ENCODE peak calls at places on chromosomes 3 and 15, in five cellular contexts. One of them, this sample, is unnamed.

GRCh38 chr15:68055224-68055705 is 1.1 kb downstream of the PIAS1 start:
- DNase-seq in RWPE2: no peak
- DNase-seq in body of pancreas: peak
- DNase-seq in astrocyte of the spinal cord: peak
- DNase-seq in OCI-LY7: peak
- DNase-seq in this sample: peak

GRCh38 chr15:30953731-30954378 is 37.6 kb downstream of the MTMR10 start:
- DNase-seq in RWPE2: peak
- DNase-seq in body of pancreas: no peak
- DNase-seq in astrocyte of the spinal cord: peak
- DNase-seq in OCI-LY7: no peak
- DNase-seq in this sample: peak

GRCh38 chr15:85625431-85625830 is 169.3 kb downstream of the KLHL25 start:
- DNase-seq in RWPE2: no peak
- DNase-seq in body of pancreas: no peak
- DNase-seq in astrocyte of the spinal cord: no peak
- DNase-seq in OCI-LY7: no peak
- DNase-seq in this sample: no peak

GRCh38 chr3:11626084-11626463 is 17.6 kb downstream of the VGLL4 start:
- DNase-seq in RWPE2: no peak
- DNase-seq in body of pancreas: no peak
- DNase-seq in astrocyte of the spinal cord: no peak
- DNase-seq in OCI-LY7: peak
- DNase-seq in this sample: no peak

GRCh38 chr15:68492855-68493254 is 60.9 kb upstream of the ITGA11 start:
- DNase-seq in RWPE2: no peak
- DNase-seq in body of pancreas: no peak
- DNase-seq in astrocyte of the spinal cord: peak
- DNase-seq in OCI-LY7: no peak
- DNase-seq in this sample: peak

GRCh38 chr15:51369451-51369761 is 28.0 kb downstream of the GLDN start:
- DNase-seq in RWPE2: no peak
- DNase-seq in body of pancreas: no peak
- DNase-seq in astrocyte of the spinal cord: no peak
- DNase-seq in OCI-LY7: no peak
- DNase-seq in this sample: no peak

GRCh38 chr3:99249627-99250026 is 348.1 kb upstream of the DCBLD2 start:
- DNase-seq in RWPE2: no peak
- DNase-seq in body of pancreas: no peak
- DNase-seq in astrocyte of the spinal cord: peak
- DNase-seq in OCI-LY7: no peak
- DNase-seq in this sample: no peak

GRCh38 chr15:71788646-71789579 is 21.4 kb upstream of the NR2E3 start:
- DNase-seq in RWPE2: peak
- DNase-seq in body of pancreas: no peak
- DNase-seq in astrocyte of the spinal cord: no peak
- DNase-seq in OCI-LY7: no peak
- DNase-seq in this sample: no peak

GRCh38 chr15:70235347-70235746 is 137.6 kb upstream of the TLE3 start:
- DNase-seq in RWPE2: peak
- DNase-seq in body of pancreas: no peak
- DNase-seq in astrocyte of the spinal cord: no peak
- DNase-seq in OCI-LY7: no peak
- DNase-seq in this sample: no peak

GRCh38 chr15:37877851-37878577 is 56.4 kb upstream of the TMCO5A start:
- DNase-seq in RWPE2: no peak
- DNase-seq in body of pancreas: no peak
- DNase-seq in astrocyte of the spinal cord: peak
- DNase-seq in OCI-LY7: no peak
- DNase-seq in this sample: peak

GRCh38 chr15:50227076-50227475 is 38.5 kb downstream of the HDC start:
- DNase-seq in RWPE2: no peak
- DNase-seq in body of pancreas: no peak
- DNase-seq in astrocyte of the spinal cord: peak
- DNase-seq in OCI-LY7: no peak
- DNase-seq in this sample: peak

GRCh38 chr15:71110800-71111565 is 4.3 kb upstream of the THSD4 start:
- DNase-seq in RWPE2: no peak
- DNase-seq in body of pancreas: no peak
- DNase-seq in astrocyte of the spinal cord: no peak
- DNase-seq in OCI-LY7: no peak
- DNase-seq in this sample: no peak

GRCh38 chr15:64157599-64158125 is 5.2 kb downstream of the PPIB start:
- DNase-seq in RWPE2: no peak
- DNase-seq in body of pancreas: no peak
- DNase-seq in astrocyte of the spinal cord: no peak
- DNase-seq in OCI-LY7: no peak
- DNase-seq in this sample: no peak

GRCh38 chr15:78811124-78811824 is at the start of gene ADAMTS7:
- DNase-seq in RWPE2: no peak
- DNase-seq in body of pancreas: peak
- DNase-seq in astrocyte of the spinal cord: peak
- DNase-seq in OCI-LY7: peak
- DNase-seq in this sample: peak

GRCh38 chr3:156120528-156121251 is at the start of gene KCNAB1:
- DNase-seq in RWPE2: no peak
- DNase-seq in body of pancreas: no peak
- DNase-seq in astrocyte of the spinal cord: no peak
- DNase-seq in OCI-LY7: no peak
- DNase-seq in this sample: no peak

GRCh38 chr3:189981668-189982067 is 139.0 kb downstream of the P3H2 start:
- DNase-seq in RWPE2: no peak
- DNase-seq in body of pancreas: peak
- DNase-seq in astrocyte of the spinal cord: peak
- DNase-seq in OCI-LY7: no peak
- DNase-seq in this sample: peak

GRCh38 chr3:194072691-194073279 is 63.2 kb upstream of the HES1 start:
- DNase-seq in RWPE2: no peak
- DNase-seq in body of pancreas: no peak
- DNase-seq in astrocyte of the spinal cord: no peak
- DNase-seq in OCI-LY7: no peak
- DNase-seq in this sample: no peak

GRCh38 chr3:171282041-171282440 is 178.2 kb downstream of the TNIK start:
- DNase-seq in RWPE2: no peak
- DNase-seq in body of pancreas: no peak
- DNase-seq in astrocyte of the spinal cord: peak
- DNase-seq in OCI-LY7: no peak
- DNase-seq in this sample: peak

GRCh38 chr15:40082195-40082868 is 26.3 kb downstream of the BMF start:
- DNase-seq in RWPE2: no peak
- DNase-seq in body of pancreas: no peak
- DNase-seq in astrocyte of the spinal cord: no peak
- DNase-seq in OCI-LY7: no peak
- DNase-seq in this sample: no peak

GRCh38 chr15:77529394-77530159 is 103.1 kb downstream of the LINGO1 start:
- DNase-seq in RWPE2: peak
- DNase-seq in body of pancreas: no peak
- DNase-seq in astrocyte of the spinal cord: no peak
- DNase-seq in OCI-LY7: no peak
- DNase-seq in this sample: no peak

GRCh38 chr3:28317438-28318022 is 31.0 kb upstream of the ZCWPW2 start:
- DNase-seq in RWPE2: no peak
- DNase-seq in body of pancreas: peak
- DNase-seq in astrocyte of the spinal cord: peak
- DNase-seq in OCI-LY7: peak
- DNase-seq in this sample: peak

GRCh38 chr3:127077506-127078064 is 94.7 kb downstream of the PLXNA1 start:
- DNase-seq in RWPE2: no peak
- DNase-seq in body of pancreas: no peak
- DNase-seq in astrocyte of the spinal cord: no peak
- DNase-seq in OCI-LY7: no peak
- DNase-seq in this sample: no peak

GRCh38 chr3:105067361-105067760 is 299.3 kb upstream of the ALCAM start:
- DNase-seq in RWPE2: no peak
- DNase-seq in body of pancreas: no peak
- DNase-seq in astrocyte of the spinal cord: no peak
- DNase-seq in OCI-LY7: no peak
- DNase-seq in this sample: no peak

GRCh38 chr15:70165811-70166284 is 68.1 kb upstream of the TLE3 start:
- DNase-seq in RWPE2: no peak
- DNase-seq in body of pancreas: peak
- DNase-seq in astrocyte of the spinal cord: no peak
- DNase-seq in OCI-LY7: no peak
- DNase-seq in this sample: no peak

GRCh38 chr15:59532770-59533379 is 78.7 kb upstream of the GCNT3 start:
- DNase-seq in RWPE2: no peak
- DNase-seq in body of pancreas: peak
- DNase-seq in astrocyte of the spinal cord: peak
- DNase-seq in OCI-LY7: peak
- DNase-seq in this sample: peak

GRCh38 chr3:85760342-85760741 is 801.6 kb downstream of the CADM2 start:
- DNase-seq in RWPE2: no peak
- DNase-seq in body of pancreas: no peak
- DNase-seq in astrocyte of the spinal cord: no peak
- DNase-seq in OCI-LY7: no peak
- DNase-seq in this sample: peak

GRCh38 chr3:16927485-16927884 is 42.7 kb downstream of the PLCL2 start:
- DNase-seq in RWPE2: no peak
- DNase-seq in body of pancreas: no peak
- DNase-seq in astrocyte of the spinal cord: no peak
- DNase-seq in OCI-LY7: peak
- DNase-seq in this sample: no peak
- TF ChIP-seq CTCF in RWPE2: peak
- TF ChIP-seq CTCF in body of pancreas: no peak
- TF ChIP-seq CTCF in astrocyte of the spinal cord: no peak
- TF ChIP-seq CTCF in OCI-LY7: peak
- TF ChIP-seq CTCF in this sample: no peak

DNA sequence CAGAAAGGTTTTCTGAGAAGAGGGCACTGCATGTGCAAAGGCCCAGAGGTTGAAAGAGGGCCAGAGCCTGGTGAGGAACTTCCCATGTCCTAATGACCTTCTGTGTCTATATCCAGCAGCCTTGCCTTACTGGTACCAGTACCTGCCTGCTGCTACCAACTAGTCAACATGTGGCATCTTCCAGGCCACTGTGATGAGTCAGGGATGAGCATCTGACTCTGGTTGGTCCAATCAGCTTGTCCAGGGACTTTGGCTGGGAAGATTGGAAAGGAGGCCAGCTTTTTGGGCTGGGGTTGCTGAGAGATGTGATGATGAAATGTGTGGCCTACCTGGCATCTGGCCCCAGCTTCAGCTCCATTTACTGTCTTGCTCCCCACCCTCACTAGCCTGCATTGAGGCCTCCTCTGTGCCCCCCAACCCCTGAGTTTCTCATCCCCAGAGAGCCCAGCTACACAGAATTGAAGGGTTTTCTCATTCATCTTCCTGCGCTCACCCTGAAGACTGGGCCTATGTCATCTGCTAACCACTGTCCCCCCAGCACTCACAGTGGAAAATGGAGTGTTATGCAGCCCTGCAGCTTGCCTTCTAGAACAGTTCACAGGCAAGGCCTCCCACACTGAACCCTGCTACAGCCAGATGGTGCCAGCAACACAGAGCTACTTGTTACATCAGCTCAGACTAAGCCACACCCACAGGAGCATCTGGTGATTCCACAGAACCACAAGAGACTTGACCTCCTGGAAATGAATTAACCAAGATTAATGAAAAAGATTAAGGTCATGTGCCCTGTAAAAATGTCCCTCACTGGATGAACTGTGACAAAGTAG is 1.3 kb upstream of the TWF2 start:
- DNase-seq in RWPE2: peak
- DNase-seq in body of pancreas: peak
- DNase-seq in astrocyte of the spinal cord: peak
- DNase-seq in OCI-LY7: peak
- DNase-seq in this sample: peak
- TF ChIP-seq CTCF in RWPE2: no peak
- TF ChIP-seq CTCF in body of pancreas: no peak
- TF ChIP-seq CTCF in astrocyte of the spinal cord: peak
- TF ChIP-seq CTCF in OCI-LY7: peak
- TF ChIP-seq CTCF in this sample: peak

DNA sequence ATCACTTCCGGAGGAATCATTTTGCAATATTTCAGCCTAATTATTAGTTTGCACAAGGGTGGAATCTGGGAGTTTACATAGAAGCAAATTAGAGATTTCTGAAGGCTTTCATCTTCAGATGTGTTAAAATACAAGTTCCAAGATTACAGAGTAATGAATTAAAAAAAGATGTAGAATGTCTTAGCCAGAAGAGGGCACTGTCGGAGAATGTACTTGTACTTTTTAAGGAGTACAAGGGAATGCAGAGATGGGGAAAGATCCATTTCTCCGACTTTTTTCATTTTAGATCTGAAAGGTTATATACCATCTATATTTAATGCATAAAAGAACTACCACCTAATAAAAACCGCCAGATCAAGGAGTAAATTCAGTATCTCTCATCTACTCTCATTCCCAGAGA is 43.1 kb upstream of the WDR5B start:
- DNase-seq in RWPE2: no peak
- DNase-seq in body of pancreas: no peak
- DNase-seq in astrocyte of the spinal cord: peak
- DNase-seq in OCI-LY7: peak
- DNase-seq in this sample: peak
- TF ChIP-seq CTCF in RWPE2: peak
- TF ChIP-seq CTCF in body of pancreas: peak
- TF ChIP-seq CTCF in astrocyte of the spinal cord: peak
- TF ChIP-seq CTCF in OCI-LY7: peak
- TF ChIP-seq CTCF in this sample: peak

GRCh38 chr3:57826952-57827723 is 71.0 kb downstream of the SLMAP start:
- DNase-seq in RWPE2: no peak
- DNase-seq in body of pancreas: no peak
- DNase-seq in astrocyte of the spinal cord: no peak
- DNase-seq in OCI-LY7: no peak
- DNase-seq in this sample: no peak

GRCh38 chr3:57822686-57823085 is 66.6 kb downstream of the SLMAP start:
- DNase-seq in RWPE2: no peak
- DNase-seq in body of pancreas: no peak
- DNase-seq in astrocyte of the spinal cord: no peak
- DNase-seq in OCI-LY7: no peak
- DNase-seq in this sample: no peak

GRCh38 chr3:57827757-57828156 is 71.6 kb downstream of the SLMAP start:
- DNase-seq in RWPE2: no peak
- DNase-seq in body of pancreas: no peak
- DNase-seq in astrocyte of the spinal cord: no peak
- DNase-seq in OCI-LY7: no peak
- DNase-seq in this sample: no peak

GRCh38 chr3:57825116-57825515 is 69.0 kb downstream of the SLMAP start:
- DNase-seq in RWPE2: no peak
- DNase-seq in body of pancreas: no peak
- DNase-seq in astrocyte of the spinal cord: no peak
- DNase-seq in OCI-LY7: no peak
- DNase-seq in this sample: no peak

DNA sequence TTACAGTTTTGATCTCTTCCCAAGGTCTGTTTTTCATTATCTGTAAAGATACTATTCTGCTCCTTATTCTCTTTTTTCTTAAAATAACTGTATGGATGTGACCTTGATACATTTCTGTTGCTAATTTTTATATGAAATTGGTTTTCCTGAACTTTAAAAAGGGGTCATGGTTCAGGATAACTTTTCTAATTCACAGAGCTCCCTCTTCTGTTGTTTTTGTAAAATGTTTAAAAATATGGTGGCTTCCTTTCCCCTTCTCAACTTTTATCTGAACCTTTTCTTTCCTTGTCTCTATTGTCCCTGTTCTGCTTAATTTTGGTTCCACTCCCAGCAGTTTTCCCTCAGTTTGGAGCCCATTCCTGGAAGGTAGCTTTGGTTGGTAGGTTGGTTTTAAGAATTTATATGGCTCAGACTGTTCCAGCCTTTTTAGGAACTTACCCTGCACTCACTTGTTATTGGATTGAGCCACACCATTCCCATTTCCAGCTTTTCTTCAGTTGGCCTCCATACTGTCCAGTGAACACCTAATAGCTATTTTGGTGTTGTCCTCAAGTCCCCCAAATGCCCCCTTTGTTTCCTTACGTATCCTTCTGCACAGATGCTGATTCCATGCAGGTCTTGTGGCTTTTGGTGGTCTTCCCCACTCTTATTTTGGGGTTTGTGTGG is 70.3 kb downstream of the SLMAP start:
- DNase-seq in RWPE2: no peak
- DNase-seq in body of pancreas: no peak
- DNase-seq in astrocyte of the spinal cord: no peak
- DNase-seq in OCI-LY7: no peak
- DNase-seq in this sample: peak
- TF ChIP-seq CTCF in RWPE2: peak
- TF ChIP-seq CTCF in body of pancreas: no peak
- TF ChIP-seq CTCF in astrocyte of the spinal cord: no peak
- TF ChIP-seq CTCF in OCI-LY7: peak
- TF ChIP-seq CTCF in this sample: peak